ENCODE peak calls at places on chromosomes 7 and 10, in six cellular contexts. X is GM23248, R is HCT116, O is MM.1S, I is SK-N-SH, Q is PC-3. W is an unnamed sample. For H3K9me2, the result is how much of the 10 kb centered on the place peaks cover.

GRCh38 chr10:43307306-43307705 is 40.4 kb upstream of the RASGEF1A start:
- DNase-seq in X (no peak), R (no peak), O (no peak), I (no peak), Q (no peak), W (no peak)

GRCh38 chr10:123175389-123176387 is 21.5 kb downstream of the BUB3 start:
- DNase-seq in X (no peak), R (no peak), O (no peak), I (no peak), Q (no peak), W (no peak)

GRCh38 chr7:117828831-117829230 is 44.4 kb downstream of the CTTNBP2 start:
- DNase-seq in X (no peak), R (no peak), O (no peak), I (no peak), Q (no peak), W (no peak)

GRCh38 chr7:124452176-124452575 is 313.4 kb downstream of the GPR37 start:
- DNase-seq in X (no peak), R (no peak), O (no peak), I (no peak), Q (no peak), W (no peak)

GRCh38 chr10:48474764-48475365 is 130.0 kb downstream of the ARHGAP22 start:
- DNase-seq in X (no peak), R (no peak), O (no peak), I (no peak), Q (no peak), W (no peak)

GRCh38 chr7:148540041-148540738 is 50.4 kb upstream of the C7orf33 start:
- DNase-seq in X (peak), R (peak), O (no peak), I (peak), Q (peak), W (no peak)

GRCh38 chr7:46810986-46811385 is 770.9 kb downstream of the TNS3 start:
- DNase-seq in X (peak), R (no peak), O (no peak), I (no peak), Q (no peak), W (no peak)

GRCh38 chr10:49446031-49446430 is 50.1 kb upstream of the DRGX start:
- DNase-seq in X (peak), R (no peak), O (no peak), I (no peak), Q (peak), W (no peak)

GRCh38 chr7:92056276-92056675 is 78.0 kb downstream of the CYP51A1 start:
- DNase-seq in X (no peak), R (no peak), O (no peak), I (no peak), Q (no peak), W (no peak)

GRCh38 chr10:61063911-61064310 is 119.9 kb upstream of the RHOBTB1 start:
- DNase-seq in X (no peak), R (no peak), O (no peak), I (no peak), Q (peak), W (no peak)

GRCh38 chr7:86598311-86598710 is 45.4 kb upstream of the GRM3 start:
- DNase-seq in X (no peak), R (no peak), O (no peak), I (peak), Q (peak), W (peak)

GRCh38 chr10:36188054-36188453 is 546.0 kb upstream of the FZD8 start:
- DNase-seq in X (peak), R (no peak), O (no peak), I (no peak), Q (no peak), W (no peak)

GRCh38 chr10:44913312-44914079 is 2.4 kb downstream of the TMEM72 start:
- DNase-seq in X (no peak), R (no peak), O (peak), I (no peak), Q (no peak), W (no peak)

GRCh38 chr10:17021661-17022060 is 108.0 kb downstream of the CUBN start:
- DNase-seq in X (no peak), R (no peak), O (no peak), I (no peak), Q (no peak), W (no peak)

GRCh38 chr7:22962775-22963358 is 51.1 kb downstream of the HYCC1 start:
- DNase-seq in X (no peak), R (no peak), O (no peak), I (no peak), Q (no peak), W (no peak)

GRCh38 chr10:103759100-103759781 is 96.1 kb downstream of the SH3PXD2A start:
- DNase-seq in X (peak), R (no peak), O (peak), I (peak), Q (peak), W (no peak)

GRCh38 chr10:43196981-43197833 is 59.0 kb downstream of the CSGALNACT2 start:
- DNase-seq in X (no peak), R (no peak), O (no peak), I (peak), Q (no peak), W (no peak)

GRCh38 chr7:151415375-151416112 is 5.7 kb upstream of the WDR86 start:
- DNase-seq in X (peak), R (no peak), O (no peak), I (no peak), Q (no peak), W (no peak)

GRCh38 chr10:98090822-98091221 is 43.6 kb upstream of the R3HCC1L start:
- DNase-seq in X (no peak), R (no peak), O (no peak), I (no peak), Q (no peak), W (no peak)

GRCh38 chr7:30548762-30549344 is 44.2 kb upstream of the GGCT start:
- DNase-seq in X (peak), R (peak), O (peak), I (peak), Q (peak), W (peak)

GRCh38 chr7:45681596-45682357 is 107.6 kb downstream of the ADCY1 start:
- DNase-seq in X (no peak), R (no peak), O (no peak), I (no peak), Q (no peak), W (no peak)

GRCh38 chr7:47154781-47155180 is 427.1 kb downstream of the TNS3 start:
- DNase-seq in X (peak), R (no peak), O (no peak), I (no peak), Q (no peak), W (no peak)

GRCh38 chr7:106012935-106013439 is 49.9 kb downstream of the CDHR3 start:
- DNase-seq in X (peak), R (no peak), O (no peak), I (peak), Q (no peak), W (no peak)

GRCh38 chr7:23254051-23254681 is 7.6 kb downstream of the GPNMB start:
- DNase-seq in X (no peak), R (no peak), O (no peak), I (no peak), Q (no peak), W (no peak)

GRCh38 chr7:155998328-155998691 is 186.0 kb upstream of the SHH start:
- DNase-seq in X (no peak), R (no peak), O (peak), I (no peak), Q (no peak), W (no peak)

GRCh38 chr7:15389073-15389472 is 172.7 kb downstream of the AGMO start:
- DNase-seq in X (peak), R (no peak), O (no peak), I (no peak), Q (no peak), W (no peak)

GRCh38 chr10:6423004-6423403 is 157.1 kb downstream of the PRKCQ start:
- DNase-seq in X (peak), R (no peak), O (no peak), I (no peak), Q (no peak), W (no peak)

GRCh38 chr10:34449836-34450235 is 365.3 kb downstream of the PARD3 start:
- DNase-seq in X (peak), R (no peak), O (no peak), I (no peak), Q (no peak), W (no peak)

GRCh38 chr7:127922661-127923060 is 108.6 kb downstream of the LRRC4 start:
- DNase-seq in X (peak), R (no peak), O (no peak), I (no peak), Q (no peak), W (no peak)

GRCh38 chr7:130432886-130433285 is 7.9 kb downstream of the CEP41 start:
- DNase-seq in X (peak), R (no peak), O (no peak), I (no peak), Q (peak), W (no peak)

GRCh38 chr7:112143151-112143550 is 63.0 kb downstream of the DOCK4 start:
- DNase-seq in X (no peak), R (no peak), O (no peak), I (no peak), Q (no peak), W (no peak)

GRCh38 chr7:98213296-98213873 is 2.1 kb downstream of the BHLHA15 start:
- DNase-seq in X (no peak), R (no peak), O (no peak), I (peak), Q (no peak), W (no peak)

GRCh38 chr10:31152421-31153133 is 120.9 kb upstream of the ZNF438 start:
- DNase-seq in X (no peak), R (no peak), O (no peak), I (peak), Q (no peak), W (no peak)

GRCh38 chr7:128137096-128137655 is 103.9 kb upstream of the LEP start:
- DNase-seq in X (peak), R (no peak), O (no peak), I (no peak), Q (peak), W (no peak)

GRCh38 chr10:113007821-113008220 is 57.8 kb downstream of the TCF7L2 start:
- DNase-seq in X (peak), R (no peak), O (no peak), I (no peak), Q (no peak), W (no peak)

GRCh38 chr10:47296111-47296894 is 3.7 kb upstream of the GDF10 start:
- DNase-seq in X (no peak), R (no peak), O (no peak), I (no peak), Q (no peak), W (no peak)

GRCh38 chr7:151954866-151955820 is 1.1 kb upstream of the GALNTL5 start:
- DNase-seq in X (peak), R (no peak), O (no peak), I (peak), Q (no peak), W (no peak)

DNA sequence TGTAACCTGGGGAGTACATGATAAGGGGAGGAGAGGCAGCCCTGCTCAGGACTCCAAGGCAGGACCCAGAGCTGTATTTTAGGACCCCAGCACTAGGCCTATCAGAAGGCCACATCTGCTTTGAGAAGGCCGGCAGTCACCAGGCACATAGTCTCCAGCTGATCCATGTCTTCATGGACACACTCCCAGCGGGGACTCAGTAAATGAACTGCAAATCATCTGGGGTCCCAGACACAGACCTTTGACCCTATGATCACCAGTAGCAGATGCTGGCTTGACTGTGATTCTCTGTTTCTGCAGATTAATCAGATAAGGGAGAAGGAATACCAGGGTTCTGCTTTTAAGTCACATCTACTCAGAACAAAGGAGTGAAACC is 341.4 kb upstream of the PODXL start:
- DNase-seq in X (no peak), R (no peak), O (no peak), I (no peak), Q (no peak), W (no peak)
- H3K9me2 ChIP-seq in X (under half), R (under half), O (under half), I (under half), Q (under half), W (under half)

DNA sequence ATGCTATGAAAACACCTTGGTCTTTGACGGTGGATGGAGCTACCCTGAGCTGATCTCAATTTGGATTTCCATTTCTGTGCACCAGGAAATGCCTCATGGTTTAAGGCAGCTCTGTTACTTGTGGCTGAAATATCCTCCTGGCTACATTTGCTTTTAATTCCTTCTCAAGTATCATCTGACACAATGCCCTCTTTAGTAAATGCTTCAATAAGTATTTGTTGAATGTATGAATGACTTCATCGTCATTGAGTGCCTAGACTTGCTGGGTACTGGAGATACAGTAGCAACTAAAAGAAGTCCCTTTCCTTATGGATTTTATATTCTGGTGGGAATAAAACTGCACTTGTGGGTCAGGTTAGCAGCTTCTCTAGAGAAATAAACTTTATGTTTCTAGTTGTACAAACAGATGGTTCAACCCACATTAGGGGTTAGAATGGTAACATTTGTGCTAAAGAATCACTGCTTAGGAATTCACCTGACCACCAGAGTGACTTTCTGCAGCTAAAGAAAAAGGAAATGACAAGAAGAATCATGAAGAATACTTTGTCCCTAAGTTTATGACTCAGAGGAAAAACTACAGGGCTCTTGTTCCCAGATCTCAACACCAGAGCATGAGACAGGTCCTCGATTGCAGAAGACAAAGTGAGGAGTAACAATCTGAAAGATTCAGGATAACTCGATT is 21.8 kb upstream of the SMNDC1 start:
- DNase-seq in X (peak), R (peak), O (no peak), I (no peak), Q (peak), W (no peak)
- H3K9ac ChIP-seq in X (peak), R (no peak), O (no peak), I (peak), Q (peak), W (no peak)

DNA sequence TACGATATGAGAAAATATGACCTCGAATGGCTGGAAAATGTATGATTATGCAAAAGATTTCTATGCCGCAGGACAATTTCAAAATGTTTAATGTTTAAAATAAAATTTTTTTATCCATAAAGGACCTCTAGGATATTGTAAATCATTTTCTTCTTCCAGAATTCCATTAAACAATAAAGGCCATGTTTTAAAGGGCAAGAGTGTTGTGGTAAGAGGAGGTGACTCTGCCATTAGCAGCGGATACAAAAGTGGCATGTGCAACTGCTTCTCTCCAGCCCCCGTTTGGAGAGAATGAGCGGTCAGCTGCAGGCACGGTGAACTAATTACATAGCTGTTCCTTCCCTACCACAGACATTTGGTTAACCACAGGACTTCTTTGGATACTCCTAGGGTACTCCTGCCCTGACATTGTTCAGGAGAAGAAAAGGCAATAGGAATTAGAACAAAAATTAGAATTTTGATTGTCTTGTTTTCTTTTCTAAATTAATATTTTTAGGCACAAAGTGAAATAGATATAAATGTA is 63.8 kb downstream of the HBP1 start:
- DNase-seq in X (no peak), R (no peak), O (no peak), I (no peak), Q (peak), W (no peak)
- H3K4me2 ChIP-seq in X (no peak), R (no peak), O (no peak), I (no peak), Q (peak), W (no peak)

GRCh38 chr7:54712777-54713176 is 46.2 kb downstream of the SEC61G start:
- DNase-seq in X (no peak), R (no peak), O (no peak), I (no peak), Q (no peak), W (no peak)
- H3K9me2 ChIP-seq in X (under half), R (under half), O (under half), I (under half), Q (under half), W (under half)

DNA sequence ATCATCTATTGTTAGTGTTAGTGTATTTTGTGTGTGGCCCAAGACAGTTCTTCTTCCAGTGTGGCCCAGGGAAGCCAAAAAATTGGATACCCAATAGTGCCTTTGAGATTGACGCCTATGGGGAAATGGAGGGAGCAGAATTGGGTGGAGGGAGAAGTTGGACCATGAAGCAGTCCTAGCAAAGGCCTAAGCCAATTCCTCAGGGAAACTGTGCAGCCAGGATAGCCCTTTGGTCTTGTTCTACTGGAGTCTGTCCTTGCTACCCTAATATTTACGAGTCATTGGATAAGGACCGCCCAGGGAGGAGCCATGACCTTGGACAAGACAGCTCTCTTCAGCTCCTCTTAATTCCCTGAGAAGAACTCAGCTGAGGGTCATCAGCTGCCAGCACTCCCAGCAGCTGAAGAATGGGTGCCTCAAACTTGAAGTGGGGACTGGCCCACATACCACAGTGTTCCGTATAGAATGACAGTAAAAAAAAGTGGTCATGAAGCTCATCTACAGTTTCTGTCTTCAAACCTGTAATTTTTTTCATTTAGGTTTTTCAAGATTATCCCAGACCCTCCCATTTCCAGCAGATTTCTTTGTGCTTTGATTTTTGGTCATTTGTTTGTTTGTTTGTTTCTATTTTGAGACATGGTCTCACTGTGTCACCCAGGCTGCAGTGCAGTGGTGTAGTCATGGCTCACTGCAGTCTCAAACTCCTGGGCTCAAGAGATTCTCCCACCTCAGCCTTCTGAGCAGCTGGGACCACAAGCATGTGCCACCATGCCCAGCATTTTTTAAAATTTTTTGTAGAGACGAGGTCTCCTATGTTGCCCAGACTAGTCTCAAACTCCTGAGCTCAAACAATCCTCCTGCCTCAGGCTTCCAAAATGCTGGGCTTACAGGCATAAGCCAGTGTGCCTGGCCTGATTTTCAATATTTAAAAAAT is 81.2 kb downstream of the C1GALT1 start:
- DNase-seq in X (no peak), R (no peak), O (no peak), I (no peak), Q (no peak), W (no peak)
- H3K9ac ChIP-seq in X (no peak), R (no peak), O (no peak), I (no peak), Q (no peak), W (no peak)

DNA sequence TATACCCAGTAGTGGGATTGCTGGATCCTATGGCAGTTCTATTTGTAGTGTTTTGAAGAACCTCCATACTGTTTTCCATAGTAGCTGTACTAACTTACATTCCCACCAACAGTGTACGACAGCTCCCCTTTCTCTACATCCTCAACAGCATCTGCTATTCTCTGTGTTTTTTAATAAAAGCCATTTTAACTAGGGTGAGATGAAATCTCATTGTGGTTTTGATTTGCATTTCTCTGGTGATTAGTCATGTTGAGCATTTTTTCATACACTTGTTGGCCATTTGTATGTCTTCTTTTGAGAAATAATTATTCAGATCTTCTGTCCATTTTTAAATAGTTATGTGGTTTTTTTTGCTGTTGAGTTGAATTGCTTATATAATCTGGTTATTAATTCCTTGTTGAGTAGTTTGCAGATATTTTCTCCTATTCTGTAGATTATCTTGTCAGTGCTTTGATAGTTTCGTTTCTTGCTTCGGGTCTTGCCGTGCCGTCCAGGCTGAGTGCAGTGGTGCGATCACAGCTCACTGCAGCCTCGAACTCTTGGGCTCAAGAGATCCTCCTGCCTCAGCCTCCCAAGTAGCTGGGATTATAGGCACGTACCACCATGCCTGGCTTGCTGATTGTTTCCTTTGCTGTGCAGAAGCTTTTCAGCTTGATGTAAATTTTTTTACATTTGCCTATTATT is 12.0 kb downstream of the MTG1 start:
- DNase-seq in X (peak), R (no peak), O (no peak), I (no peak), Q (no peak), W (peak)
- H3K4me2 ChIP-seq in X (peak), R (no peak), O (no peak), I (peak), Q (no peak), W (no peak)